ENCODE peak calls at places on chromosomes 5 and 9, in four cellular contexts. Y is fibroblast of villous mesenchyme, F is tibial nerve, P is epithelial cell of proximal tubule. W is an unnamed sample.

GRCh38 chr5:11407553-11408145 is 496.6 kb downstream of the CTNND2 start:
- DNase-seq in P (no peak), Y (no peak), F (no peak), W (no peak)

GRCh38 chr9:129624947-129625346 is 1.0 kb upstream of the NTMT1 start:
- DNase-seq in Y (peak), P (no peak), F (no peak), W (peak)

GRCh38 chr5:133316346-133317343 is 264.8 kb downstream of the HSPA4 start:
- DNase-seq in Y (peak), F (no peak), P (no peak), W (no peak)

GRCh38 chr5:180353226-180353962 is at the start of gene GFPT2:
- DNase-seq in F (peak), Y (peak), P (no peak), W (peak)

GRCh38 chr9:110871736-110872135 is 166.5 kb downstream of the LPAR1 start:
- DNase-seq in P (no peak), F (no peak), Y (no peak), W (no peak)

GRCh38 chr9:86099695-86100364 is 472 bp upstream of the GOLM1 start:
- DNase-seq in Y (peak), F (peak), P (no peak), W (peak)

GRCh38 chr5:53091304-53091703 is 18.3 kb downstream of the MOCS2 start:
- DNase-seq in F (no peak), P (no peak), Y (peak), W (peak)

GRCh38 chr9:18672706-18673105 is 198.8 kb downstream of the ADAMTSL1 start:
- DNase-seq in Y (no peak), F (no peak), P (no peak), W (no peak)

GRCh38 chr5:124740991-124741583 is 5.4 kb downstream of the ZNF608 start:
- DNase-seq in F (no peak), Y (peak), P (no peak), W (no peak)

GRCh38 chr9:110143969-110144545 is 63.9 kb downstream of the C9orf152 start:
- DNase-seq in P (no peak), Y (no peak), F (no peak), W (no peak)

GRCh38 chr9:79233542-79233941 is 338.2 kb upstream of the TLE4 start:
- DNase-seq in P (no peak), F (no peak), Y (peak), W (peak)

GRCh38 chr5:81046041-81046440 is 85.9 kb downstream of the RASGRF2 start:
- DNase-seq in F (no peak), Y (no peak), P (no peak), W (no peak)

GRCh38 chr9:19087601-19088000 is 15.1 kb downstream of the HAUS6 start:
- DNase-seq in P (peak), F (no peak), Y (peak), W (peak)

GRCh38 chr5:65721050-65721774 is 697 bp downstream of the SGTB start:
- DNase-seq in Y (peak), P (no peak), F (peak), W (peak)

GRCh38 chr5:157387683-157388093 is 72.3 kb upstream of the NIPAL4 start:
- DNase-seq in Y (peak), P (peak), F (peak), W (peak)

GRCh38 chr9:128406848-128407391 is 13.7 kb upstream of the CERCAM start:
- DNase-seq in P (no peak), Y (no peak), F (no peak), W (peak)

GRCh38 chr5:114055318-114055788 is 306.5 kb upstream of the KCNN2 start:
- DNase-seq in F (no peak), Y (peak), P (no peak), W (peak)

GRCh38 chr9:101409079-101409477 is 10.4 kb downstream of the ZNF189 start:
- DNase-seq in P (no peak), Y (no peak), F (no peak), W (peak)

GRCh38 chr5:32172908-32173393 is 1.2 kb downstream of the GOLPH3 start:
- DNase-seq in P (no peak), F (no peak), Y (no peak), W (peak)

GRCh38 chr5:124995451-124995850 is 249.0 kb upstream of the ZNF608 start:
- DNase-seq in Y (peak), P (no peak), F (no peak), W (peak)

GRCh38 chr9:121271368-121272351 is 3.7 kb downstream of the GSN start:
- DNase-seq in F (peak), P (no peak), Y (peak), W (peak)

GRCh38 chr5:58745350-58745749 is 162.5 kb downstream of the RAB3C start:
- DNase-seq in F (no peak), Y (no peak), P (no peak), W (no peak)

GRCh38 chr5:170540276-170540675 is 36.5 kb downstream of the KCNIP1 start:
- DNase-seq in Y (no peak), P (no peak), F (no peak), W (no peak)

GRCh38 chr5:1525624-1525985 is 1.8 kb upstream of the LPCAT1 start:
- DNase-seq in Y (no peak), P (no peak), F (no peak), W (no peak)

DNA sequence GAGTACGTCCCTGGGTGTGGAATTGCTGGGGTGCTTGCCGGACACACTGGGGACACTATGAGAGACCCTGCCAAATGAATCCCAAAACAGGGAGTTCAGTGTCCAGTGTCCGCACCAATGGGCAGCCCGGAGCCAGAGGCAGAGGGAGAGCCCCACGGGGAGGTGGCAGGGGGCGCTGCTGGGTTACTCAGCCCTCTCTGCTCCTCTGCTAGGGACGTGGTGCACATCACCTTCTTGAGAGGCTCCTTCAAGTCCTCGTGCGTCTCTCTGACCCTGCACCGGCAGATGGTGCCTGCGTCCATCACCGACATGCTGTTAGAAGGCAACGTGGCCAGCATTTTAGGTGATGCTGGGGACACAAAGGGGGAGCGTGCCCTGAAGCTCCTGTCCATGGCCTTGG is 20.8 kb downstream of the STKLD1 start:
- DNase-seq in P (no peak), Y (peak), F (no peak), W (peak)
- TF ChIP-seq CTCF in P (peak), Y (peak), F (no peak), W (peak)

DNA sequence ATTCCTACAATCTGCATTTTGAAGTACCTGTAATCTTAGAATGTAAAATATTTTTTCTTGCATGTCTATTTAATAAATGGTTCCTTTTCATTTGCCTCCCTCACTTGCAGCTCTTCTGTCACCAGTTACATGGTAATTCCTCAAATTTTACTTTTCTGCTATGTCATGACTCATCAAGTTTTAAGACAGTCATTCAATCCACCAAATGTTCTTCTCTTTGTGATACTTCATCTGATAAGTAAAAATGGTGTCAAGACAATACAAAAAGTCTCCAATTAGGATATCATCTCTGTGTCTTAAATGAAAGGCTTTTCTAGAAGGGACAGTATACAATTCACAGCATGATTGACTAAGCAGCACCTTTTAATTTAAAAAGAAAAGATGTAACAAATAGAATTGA is 104.9 kb upstream of the FTMT start:
- DNase-seq in F (no peak), P (no peak), Y (no peak), W (no peak)
- H3K4me3 ChIP-seq in F (no peak), P (no peak), Y (no peak), W (no peak)

GRCh38 chr9:20473566-20474116 is 148.7 kb downstream of the MLLT3 start:
- DNase-seq in F (no peak), P (no peak), Y (peak), W (peak)

GRCh38 chr9:20476912-20477311 is 145.4 kb downstream of the MLLT3 start:
- DNase-seq in P (no peak), Y (peak), F (no peak), W (peak)

GRCh38 chr9:20477940-20478620 is 144.2 kb downstream of the MLLT3 start:
- DNase-seq in Y (no peak), F (no peak), P (no peak), W (peak)

DNA sequence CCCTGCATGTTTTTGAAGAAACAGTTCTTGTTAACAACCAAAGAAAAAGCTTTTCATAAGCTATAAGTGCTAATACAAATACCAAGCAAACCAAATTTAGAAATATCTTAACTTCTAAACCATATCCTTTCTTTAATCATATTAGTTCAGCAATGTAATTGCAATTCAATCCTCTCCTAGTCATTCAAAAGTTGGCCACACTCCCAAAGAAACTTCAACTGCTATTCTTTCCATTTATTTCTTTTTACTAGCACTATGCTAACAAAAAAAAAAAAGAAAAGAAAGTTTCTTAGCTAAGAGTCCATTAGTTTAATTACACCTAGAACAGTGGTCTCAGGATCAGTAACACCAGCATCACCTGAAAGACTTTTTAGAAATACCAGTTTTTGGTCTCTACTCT is 149.7 kb downstream of the MLLT3 start:
- DNase-seq in Y (no peak), F (no peak), P (no peak), W (no peak)
- TF ChIP-seq CTCF in Y (no peak), F (no peak), P (no peak), W (no peak)

DNA sequence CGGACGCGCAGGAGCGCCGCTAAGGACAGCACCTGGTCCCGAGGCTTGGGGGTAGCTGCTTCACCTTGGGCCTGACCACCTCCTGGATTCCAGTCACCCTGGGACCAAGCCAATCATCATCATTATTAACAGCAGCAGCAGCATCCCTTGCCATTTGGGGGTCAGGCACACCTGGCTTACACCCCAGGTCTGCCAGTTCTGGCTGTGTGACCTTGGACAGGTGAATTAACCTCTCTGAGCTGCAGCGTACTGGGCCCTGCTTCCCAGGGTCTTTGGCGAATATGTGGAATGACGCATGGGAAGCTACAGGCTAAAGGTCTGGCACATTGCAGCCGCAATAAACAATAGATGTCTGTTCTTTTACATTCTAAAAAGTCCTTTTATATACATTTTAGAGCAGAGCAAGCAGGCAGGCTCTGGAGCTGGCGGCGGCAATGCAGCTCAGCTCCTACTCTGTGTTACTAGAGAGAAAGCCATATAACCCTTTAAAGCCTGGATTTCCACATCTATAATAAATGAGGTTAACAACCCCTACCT is 97.8 kb upstream of the CPLX2 start:
- DNase-seq in Y (no peak), F (no peak), P (no peak), W (no peak)
- H3K4me3 ChIP-seq in Y (no peak), F (no peak), P (no peak), W (no peak)

GRCh38 chr9:31799953-31800609 is 584.4 kb upstream of the ACO1 start:
- DNase-seq in Y (peak), P (peak), F (no peak), W (peak)
- TF ChIP-seq CTCF in Y (peak), P (peak), F (no peak), W (peak)

GRCh38 chr9:112864982-112865381 is 25.7 kb downstream of the SLC46A2 start:
- DNase-seq in F (no peak), Y (no peak), P (no peak), W (no peak)

GRCh38 chr9:112868956-112869594 is 21.6 kb downstream of the SLC46A2 start:
- DNase-seq in Y (no peak), P (no peak), F (no peak), W (no peak)

GRCh38 chr9:112868461-112868860 is 22.2 kb downstream of the SLC46A2 start:
- DNase-seq in Y (no peak), P (no peak), F (no peak), W (no peak)

GRCh38 chr9:112866662-112867274 is 23.9 kb downstream of the SLC46A2 start:
- DNase-seq in F (no peak), Y (peak), P (peak), W (peak)

DNA sequence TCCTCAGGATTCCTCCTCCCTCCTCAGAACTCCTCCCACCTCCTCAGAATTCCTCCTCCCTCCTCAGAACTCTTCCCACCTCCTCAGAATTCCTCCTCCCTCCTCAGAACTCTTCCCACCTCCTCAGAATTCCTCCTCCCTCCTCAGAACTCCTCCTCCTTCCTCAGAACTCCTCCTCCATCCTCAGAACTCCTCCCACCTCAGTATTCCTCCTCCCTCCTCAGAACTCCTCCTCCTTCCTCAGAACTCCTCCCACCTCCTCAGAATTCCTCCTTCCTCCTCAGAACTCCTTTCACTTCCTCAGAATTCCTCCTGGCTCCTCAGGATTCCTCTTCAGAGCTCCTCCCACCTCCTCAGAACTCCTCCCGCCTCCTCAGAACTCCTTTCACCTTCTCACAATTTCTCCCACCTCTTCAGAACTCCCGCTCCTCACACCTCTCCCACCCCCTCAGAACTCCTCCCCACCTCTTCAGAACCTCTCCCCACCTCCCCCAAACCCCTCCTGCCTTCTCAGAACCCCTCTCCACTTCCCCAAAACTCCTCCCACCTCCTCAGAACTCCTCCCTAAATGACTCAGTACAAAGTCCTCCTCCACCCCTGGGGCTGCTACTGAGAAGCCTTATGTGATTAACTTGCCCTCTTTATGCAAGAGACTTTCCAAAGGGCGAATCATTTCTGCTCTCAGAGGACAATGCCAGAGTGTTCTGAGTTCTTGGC is 23.2 kb downstream of the SLC46A2 start:
- DNase-seq in Y (peak), P (peak), F (no peak), W (peak)
- H3K4me3 ChIP-seq in Y (peak), P (peak), F (no peak), W (no peak)

DNA sequence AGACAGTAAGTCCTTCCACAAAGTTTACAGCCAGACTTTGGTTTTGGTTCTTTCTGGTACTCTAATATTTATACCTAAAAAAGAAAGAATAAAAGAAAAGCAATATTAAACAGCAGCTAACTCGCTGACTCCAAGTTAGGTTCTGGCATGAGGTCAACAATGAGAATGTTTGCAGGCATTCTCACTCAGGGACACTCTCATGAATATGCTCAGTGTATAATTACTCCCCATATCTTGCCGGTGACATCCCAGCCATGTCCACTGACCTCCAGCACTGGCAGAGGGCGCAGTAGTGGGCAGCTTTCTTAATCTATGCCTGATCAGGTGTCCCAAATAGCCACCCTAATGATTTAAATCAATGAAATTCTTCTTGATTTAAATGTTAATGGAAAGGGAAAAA is 151.5 kb downstream of the BNC2 start:
- DNase-seq in Y (no peak), P (no peak), F (no peak), W (peak)
- TF ChIP-seq CTCF in Y (no peak), P (peak), F (no peak), W (no peak)

W was measured in cardiac fibroblast.